ENCODE peak calls at places on chromosomes 1 and 21, in nine cellular contexts. C is endodermal cell; Y is OCI-LY7; T is stimulated activated CD4-positive, alpha-beta T cell treated with anti-CD3 and anti-CD28 coated beads, TNF-alpha, amount 100 ng/mL, for 1 hour; Z is stimulated activated CD8-positive, alpha-beta memory T cell treated with anti-CD3 and anti-CD28 coated beads, Interleukin-4, amount 100 ng/mL, for 1 hour; R is activated CD4-positive, alpha-beta T cell treated with anti-CD3 and anti-CD28 coated beads, Interleukin-2, amount 50 U/mL, for 1 hour; J is RCC 7860; X is NT2/D1; O is neural progenitor cell. U is an unnamed sample.

GRCh38 chr1:145889722-145890121 is 4.1 kb upstream of the ANKRD35 start:
- DNase-seq in R (no peak), O (peak; percentile 15), X (no peak), C (no peak), T (no peak), Y (no peak), Z (no peak), J (no peak), U (no peak)

GRCh38 chr1:219927956-219928790 is at the start of gene SLC30A10:
- DNase-seq in Z (no peak), R (no peak), C (peak; percentile 83), O (peak; percentile 77), X (no peak), T (no peak), Y (no peak), J (no peak), U (no peak)

GRCh38 chr21:45531393-45532215 is 10.6 kb downstream of the SLC19A1 start:
- DNase-seq in Y (no peak), X (no peak), T (no peak), R (no peak), C (peak; percentile 45), O (no peak), Z (no peak), J (no peak), U (no peak)

GRCh38 chr1:183444243-183444642 is 26.1 kb upstream of the NMNAT2 start:
- DNase-seq in R (no peak), Y (no peak), C (no peak), X (no peak), Z (no peak), J (no peak), O (peak; percentile 30), T (no peak), U (no peak)

GRCh38 chr21:43347461-43347860 is 79.5 kb downstream of the SIK1 start:
- DNase-seq in J (no peak), C (no peak), Y (no peak), R (no peak), O (no peak), X (no peak), T (no peak), Z (no peak), U (no peak)

GRCh38 chr1:66402194-66402593 is 131.8 kb upstream of the SGIP1 start:
- DNase-seq in Z (no peak), J (no peak), O (no peak), X (no peak), T (no peak), C (no peak), Y (peak; percentile 99), R (no peak), U (no peak)

GRCh38 chr1:94783342-94784264 is 36.6 kb upstream of the SLC44A3 start:
- DNase-seq in C (no peak), J (peak; percentile 77), Z (no peak), T (no peak), X (no peak), R (no peak), O (no peak), Y (no peak), U (no peak)

GRCh38 chr1:7454052-7454815 is 316.9 kb upstream of the VAMP3 start:
- DNase-seq in Z (no peak), T (no peak), R (no peak), Y (no peak), C (peak; percentile 75), O (peak; percentile 27), J (peak; percentile 34), X (no peak), U (no peak)

GRCh38 chr1:59678809-59679228 is 135.9 kb upstream of the HOOK1 start:
- DNase-seq in O (peak; percentile 36), Y (no peak), R (no peak), T (no peak), J (peak; percentile 99), Z (no peak), C (no peak), X (no peak), U (no peak)